ENCODE peak calls at places on chromosome 18, in five cellular contexts. K, R, G, N and H are unnamed samples.

GRCh38 chr18:42086288-42086687 is 131.3 kb downstream of the PIK3C3 start:
- DNase-seq in K (no peak), R (no peak), G (no peak), N (no peak), H (no peak)

GRCh38 chr18:13813271-13813849 is 10.6 kb upstream of the MC5R start:
- DNase-seq in K (peak; percentile 63), R (peak; percentile 83), G (peak; percentile 83), N (peak; percentile 81), H (peak; percentile 61)

GRCh38 chr18:8389391-8390340 is 219.6 kb upstream of the RAB12 start:
- DNase-seq in K (peak; percentile 80), R (peak; percentile 88), G (peak; percentile 52), N (peak; percentile 70), H (peak; percentile 62)

GRCh38 chr18:77127769-77128671 is 4.6 kb downstream of the MBP start:
- DNase-seq in K (no peak), R (peak; percentile 94), G (no peak), N (peak; percentile 64), H (no peak)

GRCh38 chr18:49011291-49011746 is 60.6 kb upstream of the SMAD7 start:
- DNase-seq in K (peak; percentile 45), R (no peak), G (no peak), N (no peak), H (no peak)

GRCh38 chr18:10062292-10062940 is 148.6 kb downstream of the VAPA start:
- DNase-seq in K (no peak), R (no peak), G (no peak), N (no peak), H (no peak)

GRCh38 chr18:12625242-12625641 is 32.7 kb downstream of the SPIRE1 start:
- DNase-seq in K (no peak), R (no peak), G (no peak), N (no peak), H (no peak)

GRCh38 chr18:46322941-46323340 is 218.8 kb downstream of the HAUS1 start:
- DNase-seq in K (no peak), R (no peak), G (no peak), N (no peak), H (no peak)

GRCh38 chr18:45839415-45840395 is 14.2 kb downstream of the SIGLEC15 start:
- DNase-seq in K (peak; percentile 72), R (peak; percentile 82), G (no peak), N (no peak), H (peak; percentile 16)

GRCh38 chr18:55100817-55101457 is 141.7 kb upstream of the CCDC68 start:
- DNase-seq in K (no peak), R (no peak), G (no peak), N (peak; percentile 62), H (no peak)

GRCh38 chr18:79871481-79872091 is 73.8 kb downstream of the KCNG2 start:
- DNase-seq in K (peak; percentile 30), R (no peak), G (no peak), N (no peak), H (no peak)

GRCh38 chr18:58723810-58724602 is 52.7 kb downstream of the MALT1 start:
- DNase-seq in K (no peak), R (no peak), G (no peak), N (no peak), H (no peak)

GRCh38 chr18:34122724-34123334 is 101.9 kb downstream of the NOL4 start:
- DNase-seq in K (peak; percentile 33), R (peak; percentile 89), G (no peak), N (peak; percentile 16), H (peak; percentile 66)

GRCh38 chr18:75114231-75114630 is 94.7 kb downstream of the PTGR3 start:
- DNase-seq in K (no peak), R (no peak), G (no peak), N (no peak), H (no peak)

GRCh38 chr18:8988262-8988871 is 114.1 kb upstream of the NDUFV2 start:
- DNase-seq in K (peak; percentile 74), R (peak; percentile 84), G (peak; percentile 48), N (peak; percentile 69), H (peak; percentile 61)

GRCh38 chr18:35142270-35142605 is 98.6 kb upstream of the ZNF397 start:
- DNase-seq in K (no peak), R (no peak), G (no peak), N (no peak), H (no peak)

GRCh38 chr18:12597775-12598174 is 60.1 kb downstream of the SPIRE1 start:
- DNase-seq in K (no peak), R (no peak), G (no peak), N (peak; percentile 75), H (no peak)

GRCh38 chr18:13577091-13577697 is 149.2 kb downstream of the FAM210A start:
- DNase-seq in K (no peak), R (peak; percentile 80), G (no peak), N (no peak), H (no peak)

GRCh38 chr18:75422341-75422910 is 5.1 kb downstream of the SMIM21 start:
- DNase-seq in K (no peak), R (no peak), G (no peak), N (no peak), H (no peak)

GRCh38 chr18:74546751-74547530 is 12.6 kb downstream of the CNDP1 start:
- DNase-seq in K (no peak), R (no peak), G (no peak), N (peak; percentile 20), H (no peak)

GRCh38 chr18:51195602-51196115 is 1.8 kb downstream of the MEX3C start:
- DNase-seq in K (peak; percentile 69), R (peak; percentile 71), G (peak; percentile 40), N (peak; percentile 30), H (peak; percentile 11)

GRCh38 chr18:22170421-22171262 is 1.3 kb downstream of the GATA6 start:
- DNase-seq in K (peak; percentile 47), R (no peak), G (peak; percentile 60), N (peak; percentile 53), H (peak; percentile 51)

GRCh38 chr18:45962461-45962860 is 4.7 kb downstream of the EPG5 start:
- DNase-seq in K (no peak), R (no peak), G (no peak), N (peak; percentile 18), H (no peak)

GRCh38 chr18:51049137-51049536 is 19.1 kb downstream of the SMAD4 start:
- DNase-seq in K (no peak), R (no peak), G (no peak), N (no peak), H (no peak)

GRCh38 chr18:58276640-58277456 is 232.8 kb downstream of the NEDD4L start:
- DNase-seq in K (no peak), R (no peak), G (no peak), N (peak; percentile 15), H (no peak)

GRCh38 chr18:12092398-12093229 is 1.0 kb upstream of the ANKRD62 start:
- DNase-seq in K (peak; percentile 72), R (peak; percentile 68), G (peak; percentile 97), N (peak; percentile 20), H (peak; percentile 10)

GRCh38 chr18:36735130-36735529 is 93.7 kb downstream of the TPGS2 start:
- DNase-seq in K (no peak), R (peak; percentile 95), G (no peak), N (no peak), H (no peak)

GRCh38 chr18:10368456-10369453 is 85.7 kb upstream of the APCDD1 start:
- DNase-seq in K (no peak), R (no peak), G (no peak), N (no peak), H (no peak)

GRCh38 chr18:49609416-49610284 is 47.8 kb downstream of the LIPG start:
- DNase-seq in K (no peak), R (no peak), G (no peak), N (peak; percentile 46), H (no peak)

GRCh38 chr18:46416706-46417638 is 240.0 kb downstream of the LOXHD1 start:
- DNase-seq in K (peak; percentile 51), R (peak; percentile 88), G (no peak), N (no peak), H (peak; percentile 33)

GRCh38 chr18:56112013-56112749 is 524.2 kb upstream of the TCF4 start:
- DNase-seq in K (no peak), R (no peak), G (no peak), N (no peak), H (no peak)

GRCh38 chr18:8958660-8959059 is 143.8 kb upstream of the NDUFV2 start:
- DNase-seq in K (no peak), R (no peak), G (no peak), N (no peak), H (no peak)

GRCh38 chr18:38718365-38718901 is 1152.8 kb upstream of the CELF4 start:
- DNase-seq in K (peak; percentile 28), R (no peak), G (no peak), N (no peak), H (no peak)